ENCODE peak calls at places on chromosome 19, in nine cellular contexts. H is kidney; U is effector memory CD4-positive, alpha-beta T cell; L is upper lobe of left lung; D is iPS DF 6.9; K is hepatocyte; V is fibroblast of lung; B is K562; R is uterus. G is an unnamed sample. For H3K36me3, the result is how much of the 10 kb centered on the place peaks cover.

GRCh38 chr19:2782357-2782935 is 627 bp downstream of the SGTA start:
- DNase-seq in L (no peak), K (no peak), V (no peak), D (no peak), R (no peak), H (no peak), B (no peak), U (no peak), G (no peak)

GRCh38 chr19:36140289-36141038 is 598 bp downstream of the CAPNS1 start:
- DNase-seq in L (no peak), U (no peak), B (no peak), R (peak), K (peak), D (no peak), V (peak), H (peak), G (peak)

GRCh38 chr19:11984986-11985385 is 20.1 kb downstream of the ZNF763 start:
- DNase-seq in D (peak), R (no peak), B (no peak), V (no peak), K (no peak), U (no peak), H (no peak), L (peak), G (no peak)

GRCh38 chr19:7292950-7293794 is 1.0 kb downstream of the INSR start:
- DNase-seq in D (no peak), H (peak), L (peak), K (peak), R (peak), B (peak), V (no peak), U (no peak), G (peak)

GRCh38 chr19:43984687-43985000 is 656 bp downstream of the ZNF155 start:
- DNase-seq in B (no peak), D (no peak), R (no peak), K (no peak), L (peak), H (no peak), U (no peak), V (no peak), G (peak)

GRCh38 chr19:14003279-14004051 is 2.7 kb downstream of the RFX1 start:
- DNase-seq in H (peak), K (no peak), R (no peak), U (no peak), D (no peak), B (peak), V (no peak), L (no peak), G (no peak)

GRCh38 chr19:31312004-31312403 is 37.2 kb downstream of the TSHZ3 start:
- DNase-seq in B (no peak), V (peak), U (no peak), R (peak), D (no peak), H (no peak), K (peak), L (no peak), G (peak)

GRCh38 chr19:45862271-45862563 is 730 bp downstream of the SYMPK start:
- DNase-seq in B (no peak), V (no peak), D (no peak), L (no peak), R (no peak), K (no peak), H (no peak), U (no peak), G (no peak)

GRCh38 chr19:31232871-31233270 is 116.4 kb downstream of the TSHZ3 start:
- DNase-seq in H (no peak), R (no peak), L (no peak), B (no peak), D (no peak), K (no peak), U (no peak), V (peak), G (no peak)

GRCh38 chr19:38617283-38617763 is 430 bp downstream of the MAP4K1 start:
- DNase-seq in V (no peak), D (no peak), U (no peak), R (no peak), K (no peak), H (peak), B (no peak), L (no peak), G (no peak)

GRCh38 chr19:41958367-41959055 is 610 bp downstream of the RABAC1 start:
- DNase-seq in H (peak), R (peak), K (peak), U (peak), D (peak), L (peak), V (peak), B (peak), G (peak)

GRCh38 chr19:18493440-18494266 is 28.2 kb downstream of the ELL start:
- DNase-seq in K (no peak), U (no peak), V (no peak), L (no peak), D (no peak), B (no peak), H (no peak), R (no peak), G (no peak)

GRCh38 chr19:6733338-6734095 is 3.9 kb downstream of the GPR108 start:
- DNase-seq in R (no peak), K (no peak), L (peak), D (no peak), B (peak), V (no peak), U (no peak), H (no peak), G (no peak)

GRCh38 chr19:43711751-43712355 is 4.0 kb upstream of the IRGC start:
- DNase-seq in V (no peak), B (no peak), R (no peak), D (no peak), K (no peak), L (no peak), H (no peak), U (no peak), G (no peak)

GRCh38 chr19:41974652-41975051 is 15.5 kb upstream of the RABAC1 start:
- DNase-seq in L (no peak), D (no peak), R (no peak), U (no peak), B (no peak), K (no peak), V (no peak), H (no peak), G (no peak)

GRCh38 chr19:4814625-4815425 is 16.7 kb downstream of the TICAM1 start:
- DNase-seq in B (no peak), L (no peak), R (no peak), H (peak), D (no peak), K (no peak), U (no peak), V (peak), G (no peak)

GRCh38 chr19:56504581-56504980 is 3.1 kb upstream of the ZNF471 start:
- DNase-seq in L (no peak), R (no peak), U (no peak), K (no peak), H (no peak), B (no peak), V (peak), D (no peak), G (no peak)

GRCh38 chr19:48826606-48827020 is 9.7 kb downstream of the HSD17B14 start:
- DNase-seq in U (no peak), V (no peak), K (no peak), H (no peak), L (peak), D (no peak), R (no peak), B (no peak), G (no peak)

GRCh38 chr19:17525141-17525540 is 13.7 kb downstream of the PGLS start:
- DNase-seq in B (no peak), K (no peak), D (no peak), L (no peak), U (no peak), R (no peak), H (no peak), V (no peak), G (no peak)

DNA sequence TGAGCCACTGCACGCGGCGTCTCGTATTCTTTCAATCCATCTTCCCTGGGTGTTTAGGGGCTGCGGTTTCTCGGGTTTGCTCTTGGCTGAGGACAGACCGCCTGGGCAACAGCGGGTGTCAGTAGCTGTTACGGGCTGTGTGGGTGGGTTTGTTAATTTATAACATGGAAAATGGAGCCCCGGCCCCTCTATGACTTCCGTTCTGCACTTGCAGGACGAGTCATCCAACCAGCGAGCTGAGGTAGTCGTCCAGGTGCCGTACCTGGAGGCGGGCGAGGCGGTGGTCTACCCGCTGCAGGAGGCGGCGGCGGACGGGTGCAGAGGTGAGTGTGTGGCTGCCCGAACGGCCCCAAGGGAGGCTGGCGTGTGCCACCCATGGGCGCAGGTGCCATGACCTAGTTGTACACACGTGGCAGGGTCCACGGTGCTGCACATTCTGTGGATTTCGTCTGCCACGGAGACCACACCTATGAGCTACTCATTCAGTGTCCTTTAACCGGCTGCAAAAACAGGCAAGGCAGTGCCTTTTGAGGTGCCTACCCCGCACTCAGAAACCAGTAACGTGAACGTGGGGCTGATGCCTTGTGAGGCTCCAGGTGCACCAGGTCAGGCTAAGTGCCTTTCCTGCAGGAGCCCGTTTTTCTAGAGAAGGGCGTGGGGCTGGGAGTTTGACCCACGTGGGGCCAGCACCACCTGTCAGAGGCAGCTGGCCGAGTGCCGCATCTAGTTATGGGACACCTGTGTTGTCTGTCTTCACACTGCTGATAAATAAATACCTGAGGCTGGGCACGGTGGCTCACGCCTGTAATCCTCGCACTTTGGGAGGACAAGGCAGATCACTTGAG is 10.9 kb downstream of the POLR2E start:
- DNase-seq in U (no peak), V (no peak), D (no peak), L (peak), H (peak), R (no peak), B (no peak), K (no peak), G (no peak)
- H3K36me3 ChIP-seq in U (half or more), V (under half), D (under half), L (half or more), H (under half), R (under half), B (half or more), K (under half), G (under half)

DNA sequence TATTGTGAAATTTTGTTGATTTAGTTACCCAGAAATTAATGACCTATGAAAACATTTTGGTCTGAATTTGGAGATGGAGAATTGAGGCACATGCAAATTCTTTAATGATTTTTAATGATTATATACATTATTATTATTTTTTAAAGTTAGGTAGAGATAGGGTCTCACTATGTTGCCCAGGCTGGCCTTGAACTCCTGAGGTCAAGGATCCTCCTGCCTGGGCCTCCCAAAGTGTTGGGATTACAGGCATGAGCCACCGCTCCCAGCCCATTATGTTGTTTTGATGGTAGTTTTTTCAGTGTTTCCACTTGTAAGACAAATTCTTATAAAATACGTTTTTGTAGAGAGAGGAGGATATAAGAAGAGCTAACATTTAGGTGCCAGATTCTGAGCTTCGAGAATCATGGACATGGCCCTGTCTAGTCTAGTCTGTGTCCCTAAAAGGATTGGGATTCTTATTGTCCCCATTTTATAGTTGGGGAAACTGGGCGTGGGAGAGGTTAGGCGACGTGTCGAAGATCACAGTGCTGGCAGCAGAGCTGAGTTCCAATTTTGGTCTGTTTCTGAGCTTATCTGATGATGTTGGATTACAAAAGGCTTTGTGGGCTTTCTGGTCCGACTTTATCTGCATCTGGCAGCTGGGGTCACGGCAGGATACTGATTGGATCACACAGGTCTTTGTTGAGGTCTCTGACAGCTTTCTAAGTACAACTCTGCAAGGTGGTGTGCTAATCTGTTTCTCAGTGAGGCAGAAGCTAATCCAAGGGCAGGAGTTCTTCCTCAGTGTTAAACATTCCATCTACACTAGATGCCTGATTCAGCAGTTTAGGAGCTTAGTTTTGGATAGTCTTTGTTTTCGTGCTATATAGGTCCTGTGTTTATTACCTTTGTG is 7.5 kb upstream of the WDR88 start:
- DNase-seq in L (no peak), H (no peak), B (peak), R (no peak), U (no peak), D (no peak), K (no peak), V (no peak), G (no peak)
- H3K4me3 ChIP-seq in L (no peak), H (no peak), B (no peak), R (no peak), U (no peak), D (no peak), K (no peak), V (no peak), G (no peak)

GRCh38 chr19:8483165-8483564 is 19.3 kb downstream of the PRAM1 start:
- DNase-seq in B (no peak), K (no peak), R (no peak), D (no peak), U (no peak), L (no peak), V (no peak), H (no peak), G (no peak)

GRCh38 chr19:8478605-8479004 is 23.8 kb downstream of the PRAM1 start:
- DNase-seq in D (no peak), B (no peak), K (no peak), L (no peak), V (no peak), H (no peak), R (no peak), U (no peak), G (no peak)

GRCh38 chr19:8482696-8483095 is 19.7 kb downstream of the PRAM1 start:
- DNase-seq in B (no peak), K (no peak), L (no peak), R (no peak), D (no peak), U (no peak), H (no peak), V (no peak), G (no peak)

GRCh38 chr19:8481616-8482015 is 20.8 kb downstream of the PRAM1 start:
- DNase-seq in L (peak), B (no peak), D (no peak), V (no peak), K (no peak), U (no peak), H (no peak), R (no peak), G (no peak)

GRCh38 chr19:8481191-8481590 is 21.2 kb downstream of the PRAM1 start:
- DNase-seq in H (no peak), R (no peak), L (peak), K (no peak), V (no peak), B (no peak), U (no peak), D (no peak), G (no peak)
- H3K27ac ChIP-seq in H (no peak), R (no peak), L (peak), K (no peak), V (no peak), B (no peak), U (no peak), D (no peak), G (no peak)

GRCh38 chr19:54459282-54460229 is 4.0 kb downstream of the LENG9 start:
- DNase-seq in U (no peak), B (peak), R (no peak), V (no peak), D (no peak), K (no peak), H (peak), L (peak), G (no peak)
- H3K36me3 ChIP-seq in U (half or more), B (half or more), R (under half), V (half or more), D (half or more), K (under half), H (under half), L (half or more), G (half or more)

DNA sequence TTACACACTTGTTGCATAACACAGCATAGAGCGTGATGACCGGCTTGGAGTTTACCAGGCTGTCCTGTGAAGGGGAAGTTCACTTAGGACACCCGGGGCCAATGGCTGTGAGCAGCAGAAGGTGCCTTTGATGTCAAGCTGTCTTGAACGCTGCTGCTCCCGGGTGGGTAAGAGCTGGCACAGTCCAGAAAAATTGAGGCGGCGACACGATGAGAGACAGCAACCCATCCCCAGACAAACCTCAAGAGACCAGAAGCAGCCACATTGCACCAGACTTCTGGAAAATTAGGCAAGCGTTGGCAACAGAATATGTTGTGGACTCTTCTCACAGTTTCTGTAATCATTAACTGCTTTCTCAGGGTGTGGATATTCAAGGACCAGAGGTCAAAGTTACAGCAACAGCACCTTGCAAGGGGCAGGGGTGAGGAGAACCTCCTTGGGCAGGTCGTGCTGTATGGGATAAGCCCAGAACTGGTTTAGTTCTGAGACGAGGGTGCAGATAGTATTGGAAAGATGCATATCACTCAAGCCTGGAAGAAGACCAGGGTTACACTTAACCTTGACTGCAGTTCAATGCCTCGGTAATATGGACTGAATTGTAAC is 10.1 kb downstream of the NFILZ start:
- DNase-seq in K (peak), L (no peak), V (no peak), U (no peak), B (no peak), H (no peak), D (no peak), R (peak), G (peak)
- H3K4me3 ChIP-seq in K (no peak), L (no peak), V (no peak), U (no peak), B (no peak), H (no peak), D (no peak), R (no peak), G (no peak)

DNA sequence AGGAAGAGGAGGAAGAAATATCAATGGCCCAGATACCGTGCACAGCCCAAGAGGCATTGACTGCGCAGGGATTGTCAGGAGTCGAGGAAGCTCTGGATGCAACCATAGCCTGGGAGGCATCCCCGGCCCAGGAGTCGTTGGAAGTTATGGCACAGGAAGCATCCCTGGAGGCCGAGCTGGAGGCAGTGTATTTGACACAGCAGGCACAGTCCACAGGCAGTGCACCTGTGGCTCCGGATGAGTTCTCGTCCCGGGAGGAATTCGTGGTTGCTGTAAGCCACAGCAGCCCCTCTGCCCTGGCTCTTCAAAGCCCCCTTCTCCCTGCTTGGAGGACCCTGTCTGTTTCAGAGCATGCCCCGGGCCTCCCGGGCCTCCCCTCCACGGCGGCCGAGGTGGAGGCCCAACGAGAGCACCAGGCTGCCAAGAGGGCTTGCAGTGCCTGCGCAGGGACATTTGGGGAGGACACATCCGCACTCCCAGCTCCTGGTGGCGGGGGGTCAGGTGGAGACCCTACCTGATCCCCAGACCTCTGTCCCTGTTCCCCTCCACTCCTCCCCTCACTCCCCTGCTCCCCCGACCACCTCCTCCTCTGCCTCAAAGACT is 36.0 kb downstream of the KEAP1 start:
- DNase-seq in R (no peak), U (no peak), L (peak), H (peak), D (no peak), K (no peak), B (no peak), V (no peak), G (no peak)
- H3K27ac ChIP-seq in R (no peak), U (no peak), L (no peak), H (no peak), D (no peak), K (no peak), B (no peak), V (no peak), G (no peak)

GRCh38 chr19:58548859-58549663 is 5.2 kb downstream of the TRIM28 start:
- DNase-seq in B (no peak), K (no peak), V (no peak), D (no peak), R (no peak), H (peak), L (peak), U (no peak), G (no peak)

GRCh38 chr19:58549664-58550361 is 5.1 kb downstream of the CHMP2A start:
- DNase-seq in R (no peak), D (no peak), B (no peak), L (no peak), H (peak), V (no peak), U (no peak), K (no peak), G (no peak)

GRCh38 chr19:58551577-58552471 is 3.1 kb downstream of the CHMP2A start:
- DNase-seq in V (no peak), H (no peak), U (no peak), K (peak), D (no peak), L (no peak), B (no peak), R (no peak), G (no peak)

GRCh38 chr19:58551123-58551497 is 3.8 kb downstream of the CHMP2A start:
- DNase-seq in B (no peak), R (no peak), V (no peak), U (no peak), D (no peak), L (no peak), H (no peak), K (no peak), G (no peak)

GRCh38 chr19:58550362-58551122 is 4.4 kb downstream of the CHMP2A start:
- DNase-seq in H (no peak), K (no peak), B (no peak), U (no peak), V (no peak), R (no peak), L (no peak), D (no peak), G (no peak)
- H3K36me3 ChIP-seq in H (half or more), K (under half), B (half or more), U (under half), V (half or more), R (under half), L (half or more), D (half or more), G (under half)

G was measured in adrenal gland.